ENCODE peak calls at places on chromosomes 2 and 18, in four cellular contexts. T is HFFc6, C is COR-L47, R is HS-27A. O is an unnamed sample.

GRCh38 chr2:12754643-12755042 is 37.9 kb downstream of the TRIB2 start:
- DNase-seq in R (no peak), C (no peak), T (no peak), O (no peak)

GRCh38 chr2:180728928-180729559 is 251.4 kb upstream of the UBE2E3 start:
- DNase-seq in T (peak; percentile 89), R (peak; percentile 34), C (no peak), O (no peak)

GRCh38 chr2:204437334-204437733 is 107.9 kb upstream of the PARD3B start:
- DNase-seq in T (no peak), R (no peak), C (no peak), O (no peak)

GRCh38 chr2:33579226-33579625 is 19.9 kb downstream of the FAM98A start:
- DNase-seq in T (no peak), R (no peak), C (no peak), O (no peak)

GRCh38 chr18:48714873-48715272 is 176.0 kb downstream of the CTIF start:
- DNase-seq in R (no peak), T (no peak), C (no peak), O (peak; percentile 22)

GRCh38 chr18:74368901-74369705 is 53.5 kb downstream of the C18orf63 start:
- DNase-seq in T (no peak), R (no peak), C (no peak), O (no peak)

GRCh38 chr18:61400016-61400630 is 66.9 kb downstream of the CDH20 start:
- DNase-seq in T (no peak), R (no peak), C (peak; percentile 18), O (no peak)

GRCh38 chr2:37388074-37388473 is 43.6 kb downstream of the QPCT start:
- DNase-seq in R (no peak), T (peak; percentile 86), C (no peak), O (no peak)

GRCh38 chr18:40929389-40929788 is 1025.6 kb upstream of the PIK3C3 start:
- DNase-seq in C (no peak), T (no peak), R (no peak), O (no peak)

GRCh38 chr2:86199834-86200177 is 549 bp downstream of the MRPL35 start:
- DNase-seq in T (no peak), R (no peak), C (no peak), O (no peak)

GRCh38 chr2:241107384-241107783 is 5.3 kb upstream of the MTERF4 start:
- DNase-seq in T (no peak), C (no peak), R (no peak), O (no peak)

GRCh38 chr2:225471492-225471891 is 72.0 kb downstream of the NYAP2 start:
- DNase-seq in T (no peak), R (no peak), C (no peak), O (no peak)

GRCh38 chr2:29009270-29009669 is 28.2 kb downstream of the TOGARAM2 start:
- DNase-seq in T (no peak), C (no peak), R (no peak), O (no peak)

GRCh38 chr2:48600204-48600813 is 17.3 kb upstream of the GTF2A1L start:
- DNase-seq in C (peak; percentile 10), T (peak; percentile 36), R (peak; percentile 38), O (no peak)

GRCh38 chr18:58186258-58186948 is 142.4 kb downstream of the NEDD4L start:
- DNase-seq in T (peak; percentile 90), C (no peak), R (peak; percentile 77), O (no peak)

GRCh38 chr2:177553176-177553909 is 160.8 kb downstream of the AGPS start:
- DNase-seq in R (no peak), C (peak; percentile 44), T (peak; percentile 26), O (no peak)

GRCh38 chr2:18795881-18796280 is 206.5 kb upstream of the NT5C1B start:
- DNase-seq in R (no peak), C (no peak), T (no peak), O (no peak)

GRCh38 chr2:23524261-23524706 is 139.3 kb downstream of the KLHL29 start:
- DNase-seq in C (no peak), R (peak; percentile 24), T (peak; percentile 39), O (no peak)

GRCh38 chr2:62112192-62112591 is 83.7 kb upstream of the B3GNT2 start:
- DNase-seq in C (no peak), T (peak; percentile 17), R (no peak), O (no peak)

GRCh38 chr2:178142274-178143065 is 30.2 kb downstream of the RBM45 start:
- DNase-seq in R (no peak), T (no peak), C (no peak), O (no peak)

O was measured in progenitor cell of endocrine pancreas.